ENCODE peak calls at places on chromosome 14, in five cellular contexts. V is neural progenitor cell, E is glutamatergic neuron, D is pancreas, F is GM12864. L is an unnamed sample.
A peak's percentile ranks its signal among the peaks of the same experiment; 100 is the strongest.

GRCh38 chr14:99560946-99561683 is 42.9 kb downstream of the CCDC85C start:
- DNase-seq in V (no peak), E (no peak), D (peak; percentile 71), F (no peak), L (no peak)

GRCh38 chr14:47919994-47920393 is 244.6 kb upstream of the MDGA2 start:
- DNase-seq in V (peak; percentile 5), E (no peak), D (no peak), F (no peak), L (peak; percentile 7)

GRCh38 chr14:86798330-86798729 is 1194.7 kb downstream of the GALC start:
- DNase-seq in V (no peak), E (no peak), D (no peak), F (no peak), L (no peak)

GRCh38 chr14:56195727-56196126 is 77.5 kb downstream of the PELI2 start:
- DNase-seq in V (no peak), E (peak; percentile 66), D (no peak), F (peak; percentile 45), L (no peak)

GRCh38 chr14:49970474-49971147 is 77.7 kb downstream of the ARF6 start:
- DNase-seq in V (no peak), E (no peak), D (no peak), F (no peak), L (no peak)

GRCh38 chr14:103504991-103505565 is 17.6 kb downstream of the CKB start:
- DNase-seq in V (no peak), E (no peak), D (no peak), F (no peak), L (no peak)

GRCh38 chr14:24132976-24133375 is 2.5 kb downstream of the FITM1 start:
- DNase-seq in V (no peak), E (no peak), D (no peak), F (no peak), L (no peak)

GRCh38 chr14:104253223-104253822 is 114.9 kb downstream of the KIF26A start:
- DNase-seq in V (no peak), E (peak; percentile 11), D (no peak), F (no peak), L (no peak)

GRCh38 chr14:95341115-95341514 is 21.4 kb upstream of the CLMN start:
- DNase-seq in V (no peak), E (no peak), D (no peak), F (no peak), L (no peak)

GRCh38 chr14:50333010-50333409 is 20.9 kb downstream of the DMAC2L start:
- DNase-seq in V (no peak), E (no peak), D (no peak), F (no peak), L (no peak)

GRCh38 chr14:64730061-64730440 is 25.8 kb downstream of the PLEKHG3 start:
- DNase-seq in V (no peak), E (no peak), D (no peak), F (no peak), L (no peak)

GRCh38 chr14:56810850-56811595 is 744 bp upstream of the OTX2 start:
- DNase-seq in V (peak; percentile 73), E (no peak), D (no peak), F (no peak), L (peak; percentile 21)

GRCh38 chr14:32939254-32940065 is 781 bp downstream of the NPAS3 start:
- DNase-seq in V (peak; percentile 87), E (peak; percentile 85), D (peak; percentile 83), F (no peak), L (peak; percentile 80)

GRCh38 chr14:63896278-63896720 is 43.5 kb downstream of the SYNE2 start:
- DNase-seq in V (no peak), E (no peak), D (peak; percentile 66), F (no peak), L (no peak)

GRCh38 chr14:99254391-99255009 is 17.5 kb downstream of the BCL11B start:
- DNase-seq in V (no peak), E (no peak), D (no peak), F (no peak), L (no peak)

GRCh38 chr14:28653521-28653920 is 113.1 kb upstream of the FOXG1 start:
- DNase-seq in V (no peak), E (no peak), D (no peak), F (no peak), L (no peak)

GRCh38 chr14:68042002-68042401 is 222.4 kb downstream of the RAD51B start:
- DNase-seq in V (no peak), E (no peak), D (no peak), F (no peak), L (no peak)

GRCh38 chr14:31265701-31266398 is 58.3 kb upstream of the HECTD1 start:
- DNase-seq in V (no peak), E (no peak), D (no peak), F (no peak), L (no peak)

GRCh38 chr14:51677276-51677675 is 25.6 kb downstream of the FRMD6 start:
- DNase-seq in V (no peak), E (no peak), D (no peak), F (no peak), L (no peak)

GRCh38 chr14:51716610-51717009 is 64.9 kb downstream of the FRMD6 start:
- DNase-seq in V (no peak), E (no peak), D (no peak), F (no peak), L (no peak)

GRCh38 chr14:88630565-88630964 is 67.7 kb downstream of the ZC3H14 start:
- DNase-seq in V (no peak), E (no peak), D (peak; percentile 16), F (peak; percentile 7), L (no peak)

GRCh38 chr14:54348001-54348611 is 48.7 kb upstream of the CDKN3 start:
- DNase-seq in V (peak; percentile 86), E (no peak), D (no peak), F (no peak), L (peak; percentile 41)

GRCh38 chr14:44291516-44291915 is 215.6 kb downstream of the FSCB start:
- DNase-seq in V (no peak), E (no peak), D (no peak), F (no peak), L (no peak)

GRCh38 chr14:25516838-25517237 is 466.9 kb upstream of the STXBP6 start:
- DNase-seq in V (peak; percentile 25), E (no peak), D (no peak), F (no peak), L (no peak)

GRCh38 chr14:24297190-24297964 is 2.2 kb downstream of the DHRS1 start:
- DNase-seq in V (peak; percentile 59), E (no peak), D (no peak), F (no peak), L (no peak)

GRCh38 chr14:32087173-32087861 is 10.2 kb downstream of the ARHGAP5 start:
- DNase-seq in V (peak; percentile 58), E (no peak), D (no peak), F (no peak), L (no peak)

GRCh38 chr14:34013714-34014055 is 62.8 kb upstream of the EGLN3 start:
- DNase-seq in V (no peak), E (no peak), D (no peak), F (no peak), L (no peak)

GRCh38 chr14:103561381-103562134 is 899 bp downstream of the BAG5 start:
- DNase-seq in V (peak; percentile 71), E (peak; percentile 72), D (no peak), F (no peak), L (peak; percentile 50)

GRCh38 chr14:87811246-87811645 is 181.7 kb downstream of the GALC start:
- DNase-seq in V (no peak), E (no peak), D (no peak), F (no peak), L (no peak)

GRCh38 chr14:102616318-102616717 is 23.9 kb downstream of the RCOR1 start:
- DNase-seq in V (no peak), E (no peak), D (no peak), F (no peak), L (no peak)

GRCh38 chr14:100994757-100995156 is 91.2 kb upstream of the RTL1 start:
- DNase-seq in V (no peak), E (no peak), D (no peak), F (no peak), L (no peak)

GRCh38 chr14:89260898-89261297 is 156.1 kb downstream of the FOXN3 start:
- DNase-seq in V (no peak), E (no peak), D (no peak), F (no peak), L (no peak)

GRCh38 chr14:84961637-84962036 is 568.3 kb upstream of the FLRT2 start:
- DNase-seq in V (peak; percentile 11), E (no peak), D (no peak), F (no peak), L (no peak)

GRCh38 chr14:59507063-59507751 is 22.9 kb downstream of the JKAMP start:
- DNase-seq in V (peak; percentile 79), E (peak; percentile 87), D (peak; percentile 24), F (no peak), L (peak; percentile 80)

GRCh38 chr14:93160353-93160801 is 24.3 kb downstream of the MOAP1 start:
- DNase-seq in V (peak; percentile 45), E (no peak), D (no peak), F (no peak), L (no peak)
- TF ChIP-seq CTCF in V (peak; percentile 53), E (no peak), D (no peak), F (peak; percentile 47), L (no peak)

GRCh38 chr14:81625343-81625742 is 91.7 kb upstream of the SEL1L start:
- DNase-seq in V (peak; percentile 57), E (no peak), D (no peak), F (no peak), L (no peak)
- TF ChIP-seq CTCF in V (peak; percentile 79), E (peak; percentile 47), D (peak; percentile 26), F (peak; percentile 18), L (peak; percentile 46)

DNA sequence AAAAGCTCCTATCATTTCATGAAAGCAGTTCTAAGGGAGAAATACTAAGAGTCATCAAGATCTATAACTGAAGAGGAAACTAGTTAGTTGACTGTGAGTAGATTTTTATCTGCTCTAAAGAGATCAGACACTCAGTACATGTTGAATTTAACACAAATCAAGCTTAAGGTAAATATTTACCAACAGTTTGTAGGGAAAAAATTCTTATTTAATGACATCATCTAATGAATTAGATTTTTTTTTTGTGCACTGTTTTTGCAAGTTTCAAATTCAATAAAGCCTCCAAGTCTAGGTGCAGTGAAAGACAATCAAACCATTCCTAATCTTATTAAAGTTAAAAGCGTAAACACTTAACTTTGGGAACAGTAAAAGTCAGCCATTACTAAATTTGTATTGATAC is 93.0 kb upstream of the PRKD1 start:
- DNase-seq in V (no peak), E (no peak), D (no peak), F (no peak), L (no peak)
- TF ChIP-seq CTCF in V (no peak), E (no peak), D (no peak), F (no peak), L (no peak)

GRCh38 chr14:74244115-74244514 is 4.9 kb downstream of the VSX2 start:
- DNase-seq in V (peak; percentile 56), E (no peak), D (no peak), F (no peak), L (no peak)
- TF ChIP-seq CTCF in V (peak; percentile 35), E (no peak), D (no peak), F (peak; percentile 32), L (no peak)

DNA sequence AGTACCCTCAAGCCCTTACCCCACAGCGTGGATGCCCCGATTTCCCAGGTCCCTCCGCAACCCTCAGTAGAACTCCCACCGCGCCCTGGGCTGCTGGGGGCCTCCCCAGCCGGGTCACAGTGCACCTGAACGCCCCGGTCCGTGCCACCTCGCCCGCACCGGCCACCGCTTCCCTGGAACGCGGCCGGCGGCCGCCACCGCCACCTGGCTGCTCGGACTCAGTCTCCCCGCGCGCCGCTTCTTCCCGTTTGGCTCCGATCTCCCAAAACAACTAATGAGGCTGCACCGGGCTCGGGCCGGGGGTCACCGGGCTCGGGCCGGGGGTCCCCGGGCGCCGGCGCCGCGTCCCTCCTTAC is 1.0 kb downstream of the ITPK1 start:
- DNase-seq in V (peak; percentile 42), E (no peak), D (no peak), F (no peak), L (peak; percentile 35)
- TF ChIP-seq CTCF in V (no peak), E (no peak), D (no peak), F (no peak), L (no peak)

GRCh38 chr14:69363055-69363454 is 35.0 kb downstream of the ERH start:
- DNase-seq in V (peak; percentile 74), E (peak; percentile 73), D (no peak), F (no peak), L (peak; percentile 51)
- TF ChIP-seq CTCF in V (peak; percentile 63), E (peak; percentile 5), D (no peak), F (peak; percentile 39), L (peak; percentile 45)